ENCODE peak calls at places on chromosomes 13 and 19, in eight cellular contexts. One of them, this sample, is unnamed.
A peak's percentile ranks its signal among the peaks of the same experiment; 100 is the strongest.

GRCh38 chr19:58579473-58580142 is 6.5 kb upstream of the MZF1 start:
- DNase-seq in A172: no peak
- DNase-seq in hepatic stellate cell: no peak
- DNase-seq in lung microvascular endothelial cell: no peak
- DNase-seq in dermis microvascular lymphatic vessel endothelial cell: no peak
- DNase-seq in activated CD4-positive, alpha-beta T cell treated with anti-CD3 and anti-CD28 coated beads for 36 hours: no peak
- DNase-seq in effector CD4-positive, alpha-beta T cell: no peak
- DNase-seq in stimulated activated CD8-positive, alpha-beta memory T cell treated with anti-CD3 and anti-CD28 coated beads, Interleukin-4, amount 100 ng/mL, for 4 hours: no peak
- DNase-seq in this sample: no peak

GRCh38 chr19:47112166-47112663 is 1.4 kb downstream of the ZC3H4 start:
- DNase-seq in A172: peak; percentile 86
- DNase-seq in hepatic stellate cell: peak; percentile 69
- DNase-seq in lung microvascular endothelial cell: peak; percentile 89
- DNase-seq in dermis microvascular lymphatic vessel endothelial cell: no peak
- DNase-seq in activated CD4-positive, alpha-beta T cell treated with anti-CD3 and anti-CD28 coated beads for 36 hours: peak; percentile 92
- DNase-seq in effector CD4-positive, alpha-beta T cell: peak; percentile 81
- DNase-seq in stimulated activated CD8-positive, alpha-beta memory T cell treated with anti-CD3 and anti-CD28 coated beads, Interleukin-4, amount 100 ng/mL, for 4 hours: peak; percentile 60
- DNase-seq in this sample: peak; percentile 81

GRCh38 chr19:6088677-6089063 is 21.6 kb downstream of the RFX2 start:
- DNase-seq in A172: peak; percentile 70
- DNase-seq in hepatic stellate cell: no peak
- DNase-seq in lung microvascular endothelial cell: peak; percentile 70
- DNase-seq in dermis microvascular lymphatic vessel endothelial cell: no peak
- DNase-seq in activated CD4-positive, alpha-beta T cell treated with anti-CD3 and anti-CD28 coated beads for 36 hours: no peak
- DNase-seq in effector CD4-positive, alpha-beta T cell: no peak
- DNase-seq in stimulated activated CD8-positive, alpha-beta memory T cell treated with anti-CD3 and anti-CD28 coated beads, Interleukin-4, amount 100 ng/mL, for 4 hours: no peak
- DNase-seq in this sample: no peak

GRCh38 chr19:1064661-1065605 is 2.0 kb upstream of the ARHGAP45 start:
- DNase-seq in A172: no peak
- DNase-seq in hepatic stellate cell: peak; percentile 77
- DNase-seq in lung microvascular endothelial cell: peak; percentile 77
- DNase-seq in dermis microvascular lymphatic vessel endothelial cell: peak; percentile 49
- DNase-seq in activated CD4-positive, alpha-beta T cell treated with anti-CD3 and anti-CD28 coated beads for 36 hours: peak; percentile 86
- DNase-seq in effector CD4-positive, alpha-beta T cell: peak; percentile 61
- DNase-seq in stimulated activated CD8-positive, alpha-beta memory T cell treated with anti-CD3 and anti-CD28 coated beads, Interleukin-4, amount 100 ng/mL, for 4 hours: no peak
- DNase-seq in this sample: peak; percentile 59

GRCh38 chr13:104648291-104648690 is 1582.1 kb upstream of the SLC10A2 start:
- DNase-seq in A172: no peak
- DNase-seq in hepatic stellate cell: no peak
- DNase-seq in lung microvascular endothelial cell: no peak
- DNase-seq in dermis microvascular lymphatic vessel endothelial cell: no peak
- DNase-seq in activated CD4-positive, alpha-beta T cell treated with anti-CD3 and anti-CD28 coated beads for 36 hours: no peak
- DNase-seq in effector CD4-positive, alpha-beta T cell: no peak
- DNase-seq in stimulated activated CD8-positive, alpha-beta memory T cell treated with anti-CD3 and anti-CD28 coated beads, Interleukin-4, amount 100 ng/mL, for 4 hours: no peak
- DNase-seq in this sample: no peak

GRCh38 chr13:112587359-112587766 is 590 bp downstream of the TUBGCP3 start:
- DNase-seq in A172: peak; percentile 85
- DNase-seq in hepatic stellate cell: peak; percentile 95
- DNase-seq in lung microvascular endothelial cell: peak; percentile 85
- DNase-seq in dermis microvascular lymphatic vessel endothelial cell: peak; percentile 72
- DNase-seq in activated CD4-positive, alpha-beta T cell treated with anti-CD3 and anti-CD28 coated beads for 36 hours: peak; percentile 84
- DNase-seq in effector CD4-positive, alpha-beta T cell: peak; percentile 49
- DNase-seq in stimulated activated CD8-positive, alpha-beta memory T cell treated with anti-CD3 and anti-CD28 coated beads, Interleukin-4, amount 100 ng/mL, for 4 hours: peak; percentile 50
- DNase-seq in this sample: peak; percentile 54

GRCh38 chr13:81480634-81481033 is 1139.7 kb upstream of the SPRY2 start:
- DNase-seq in A172: no peak
- DNase-seq in hepatic stellate cell: no peak
- DNase-seq in lung microvascular endothelial cell: no peak
- DNase-seq in dermis microvascular lymphatic vessel endothelial cell: no peak
- DNase-seq in activated CD4-positive, alpha-beta T cell treated with anti-CD3 and anti-CD28 coated beads for 36 hours: no peak
- DNase-seq in effector CD4-positive, alpha-beta T cell: no peak
- DNase-seq in stimulated activated CD8-positive, alpha-beta memory T cell treated with anti-CD3 and anti-CD28 coated beads, Interleukin-4, amount 100 ng/mL, for 4 hours: no peak
- DNase-seq in this sample: no peak

GRCh38 chr19:38079926-38080380 is 144.1 kb downstream of the DPF1 start:
- DNase-seq in A172: peak; percentile 96
- DNase-seq in hepatic stellate cell: peak; percentile 97
- DNase-seq in lung microvascular endothelial cell: peak; percentile 89
- DNase-seq in dermis microvascular lymphatic vessel endothelial cell: peak; percentile 67
- DNase-seq in activated CD4-positive, alpha-beta T cell treated with anti-CD3 and anti-CD28 coated beads for 36 hours: peak; percentile 14
- DNase-seq in effector CD4-positive, alpha-beta T cell: no peak
- DNase-seq in stimulated activated CD8-positive, alpha-beta memory T cell treated with anti-CD3 and anti-CD28 coated beads, Interleukin-4, amount 100 ng/mL, for 4 hours: no peak
- DNase-seq in this sample: no peak

GRCh38 chr13:31209172-31209818 is 9.5 kb downstream of the B3GLCT start:
- DNase-seq in A172: peak; percentile 47
- DNase-seq in hepatic stellate cell: peak; percentile 45
- DNase-seq in lung microvascular endothelial cell: peak; percentile 45
- DNase-seq in dermis microvascular lymphatic vessel endothelial cell: peak; percentile 35
- DNase-seq in activated CD4-positive, alpha-beta T cell treated with anti-CD3 and anti-CD28 coated beads for 36 hours: peak; percentile 26
- DNase-seq in effector CD4-positive, alpha-beta T cell: no peak
- DNase-seq in stimulated activated CD8-positive, alpha-beta memory T cell treated with anti-CD3 and anti-CD28 coated beads, Interleukin-4, amount 100 ng/mL, for 4 hours: no peak
- DNase-seq in this sample: no peak

This sample was measured in T follicular helper cell.